ENCODE peak calls at places on chromosome 3, in nine cellular contexts. One of them, this sample, is unnamed.

GRCh38 chr3:194035406-194036138 is 100.4 kb upstream of the HES1 start:
- DNase-seq in MM.1S: no peak
- DNase-seq in anterior cingulate cortex: no peak
- DNase-seq in AG04449: no peak
- DNase-seq in fibroblast of villous mesenchyme: no peak
- DNase-seq in DMS79 treated with DMSO at 0.1 percent for 48 hours: no peak
- DNase-seq in BJ: no peak
- DNase-seq in MV-4-11: no peak
- DNase-seq in AG08395: no peak
- DNase-seq in this sample: no peak

GRCh38 chr3:114444216-114444615 is 150.4 kb downstream of the TIGIT start:
- DNase-seq in MM.1S: no peak
- DNase-seq in anterior cingulate cortex: no peak
- DNase-seq in AG04449: no peak
- DNase-seq in fibroblast of villous mesenchyme: no peak
- DNase-seq in DMS79 treated with DMSO at 0.1 percent for 48 hours: no peak
- DNase-seq in BJ: no peak
- DNase-seq in MV-4-11: no peak
- DNase-seq in AG08395: no peak
- DNase-seq in this sample: no peak

GRCh38 chr3:150958694-150959093 is 13.8 kb downstream of the CLRN1 start:
- DNase-seq in MM.1S: no peak
- DNase-seq in anterior cingulate cortex: no peak
- DNase-seq in AG04449: no peak
- DNase-seq in fibroblast of villous mesenchyme: no peak
- DNase-seq in DMS79 treated with DMSO at 0.1 percent for 48 hours: no peak
- DNase-seq in BJ: no peak
- DNase-seq in MV-4-11: no peak
- DNase-seq in AG08395: no peak
- DNase-seq in this sample: no peak

GRCh38 chr3:16388850-16389411 is 123.9 kb downstream of the OXNAD1 start:
- DNase-seq in MM.1S: no peak
- DNase-seq in anterior cingulate cortex: no peak
- DNase-seq in AG04449: no peak
- DNase-seq in fibroblast of villous mesenchyme: peak
- DNase-seq in DMS79 treated with DMSO at 0.1 percent for 48 hours: no peak
- DNase-seq in BJ: peak
- DNase-seq in MV-4-11: no peak
- DNase-seq in AG08395: peak
- DNase-seq in this sample: no peak

GRCh38 chr3:182259579-182259978 is 533.7 kb upstream of the ATP11B start:
- DNase-seq in MM.1S: no peak
- DNase-seq in anterior cingulate cortex: peak
- DNase-seq in AG04449: no peak
- DNase-seq in fibroblast of villous mesenchyme: no peak
- DNase-seq in DMS79 treated with DMSO at 0.1 percent for 48 hours: no peak
- DNase-seq in BJ: no peak
- DNase-seq in MV-4-11: no peak
- DNase-seq in AG08395: no peak
- DNase-seq in this sample: no peak

GRCh38 chr3:126126811-126127431 is 43.0 kb upstream of the SLC41A3 start:
- DNase-seq in MM.1S: no peak
- DNase-seq in anterior cingulate cortex: no peak
- DNase-seq in AG04449: no peak
- DNase-seq in fibroblast of villous mesenchyme: no peak
- DNase-seq in DMS79 treated with DMSO at 0.1 percent for 48 hours: no peak
- DNase-seq in BJ: no peak
- DNase-seq in MV-4-11: no peak
- DNase-seq in AG08395: no peak
- DNase-seq in this sample: no peak

GRCh38 chr3:40306336-40306735 is 3.2 kb upstream of the EIF1B start:
- DNase-seq in MM.1S: no peak
- DNase-seq in anterior cingulate cortex: no peak
- DNase-seq in AG04449: peak
- DNase-seq in fibroblast of villous mesenchyme: no peak
- DNase-seq in DMS79 treated with DMSO at 0.1 percent for 48 hours: no peak
- DNase-seq in BJ: no peak
- DNase-seq in MV-4-11: no peak
- DNase-seq in AG08395: peak
- DNase-seq in this sample: no peak

GRCh38 chr3:14524311-14524711 is 15.8 kb downstream of the GRIP2 start:
- DNase-seq in MM.1S: no peak
- DNase-seq in anterior cingulate cortex: no peak
- DNase-seq in AG04449: no peak
- DNase-seq in fibroblast of villous mesenchyme: no peak
- DNase-seq in DMS79 treated with DMSO at 0.1 percent for 48 hours: no peak
- DNase-seq in BJ: no peak
- DNase-seq in MV-4-11: no peak
- DNase-seq in AG08395: no peak
- DNase-seq in this sample: no peak

GRCh38 chr3:172561894-172562664 is 38.8 kb upstream of the TNFSF10 start:
- DNase-seq in MM.1S: no peak
- DNase-seq in anterior cingulate cortex: no peak
- DNase-seq in AG04449: no peak
- DNase-seq in fibroblast of villous mesenchyme: peak
- DNase-seq in DMS79 treated with DMSO at 0.1 percent for 48 hours: no peak
- DNase-seq in BJ: no peak
- DNase-seq in MV-4-11: peak
- DNase-seq in AG08395: no peak
- DNase-seq in this sample: no peak

GRCh38 chr3:186493507-186493906 is 50.7 kb downstream of the CRYGS start:
- DNase-seq in MM.1S: no peak
- DNase-seq in anterior cingulate cortex: no peak
- DNase-seq in AG04449: no peak
- DNase-seq in fibroblast of villous mesenchyme: no peak
- DNase-seq in DMS79 treated with DMSO at 0.1 percent for 48 hours: no peak
- DNase-seq in BJ: no peak
- DNase-seq in MV-4-11: no peak
- DNase-seq in AG08395: no peak
- DNase-seq in this sample: no peak

GRCh38 chr3:48997714-48998637 is 7.9 kb downstream of the P4HTM start:
- DNase-seq in MM.1S: no peak
- DNase-seq in anterior cingulate cortex: peak
- DNase-seq in AG04449: no peak
- DNase-seq in fibroblast of villous mesenchyme: no peak
- DNase-seq in DMS79 treated with DMSO at 0.1 percent for 48 hours: peak
- DNase-seq in BJ: no peak
- DNase-seq in MV-4-11: no peak
- DNase-seq in AG08395: no peak
- DNase-seq in this sample: no peak

GRCh38 chr3:152977356-152977755 is 142.4 kb downstream of the P2RY1 start:
- DNase-seq in MM.1S: no peak
- DNase-seq in anterior cingulate cortex: no peak
- DNase-seq in AG04449: no peak
- DNase-seq in fibroblast of villous mesenchyme: no peak
- DNase-seq in DMS79 treated with DMSO at 0.1 percent for 48 hours: no peak
- DNase-seq in BJ: no peak
- DNase-seq in MV-4-11: no peak
- DNase-seq in AG08395: no peak
- DNase-seq in this sample: no peak

GRCh38 chr3:149367021-149367840 is 10.2 kb downstream of the TM4SF1 start:
- DNase-seq in MM.1S: no peak
- DNase-seq in anterior cingulate cortex: no peak
- DNase-seq in AG04449: no peak
- DNase-seq in fibroblast of villous mesenchyme: peak
- DNase-seq in DMS79 treated with DMSO at 0.1 percent for 48 hours: no peak
- DNase-seq in BJ: no peak
- DNase-seq in MV-4-11: no peak
- DNase-seq in AG08395: peak
- DNase-seq in this sample: no peak

GRCh38 chr3:130849111-130849552 is 44.8 kb upstream of the ATP2C1 start:
- DNase-seq in MM.1S: peak
- DNase-seq in anterior cingulate cortex: no peak
- DNase-seq in AG04449: no peak
- DNase-seq in fibroblast of villous mesenchyme: no peak
- DNase-seq in DMS79 treated with DMSO at 0.1 percent for 48 hours: peak
- DNase-seq in BJ: no peak
- DNase-seq in MV-4-11: peak
- DNase-seq in AG08395: no peak
- DNase-seq in this sample: no peak

GRCh38 chr3:69541059-69541471 is 155.2 kb upstream of the FRMD4B start:
- DNase-seq in MM.1S: no peak
- DNase-seq in anterior cingulate cortex: no peak
- DNase-seq in AG04449: no peak
- DNase-seq in fibroblast of villous mesenchyme: no peak
- DNase-seq in DMS79 treated with DMSO at 0.1 percent for 48 hours: no peak
- DNase-seq in BJ: no peak
- DNase-seq in MV-4-11: no peak
- DNase-seq in AG08395: no peak
- DNase-seq in this sample: no peak

GRCh38 chr3:100125539-100125938 is 11.2 kb upstream of the FILIP1L start:
- DNase-seq in MM.1S: no peak
- DNase-seq in anterior cingulate cortex: no peak
- DNase-seq in AG04449: no peak
- DNase-seq in fibroblast of villous mesenchyme: no peak
- DNase-seq in DMS79 treated with DMSO at 0.1 percent for 48 hours: no peak
- DNase-seq in BJ: no peak
- DNase-seq in MV-4-11: no peak
- DNase-seq in AG08395: no peak
- DNase-seq in this sample: no peak

GRCh38 chr3:156271508-156271907 is 151.1 kb downstream of the KCNAB1 start:
- DNase-seq in MM.1S: no peak
- DNase-seq in anterior cingulate cortex: no peak
- DNase-seq in AG04449: no peak
- DNase-seq in fibroblast of villous mesenchyme: no peak
- DNase-seq in DMS79 treated with DMSO at 0.1 percent for 48 hours: no peak
- DNase-seq in BJ: no peak
- DNase-seq in MV-4-11: no peak
- DNase-seq in AG08395: no peak
- DNase-seq in this sample: no peak

GRCh38 chr3:125055165-125055912 is 458 bp downstream of the HEG1 start:
- DNase-seq in MM.1S: no peak
- DNase-seq in anterior cingulate cortex: no peak
- DNase-seq in AG04449: no peak
- DNase-seq in fibroblast of villous mesenchyme: no peak
- DNase-seq in DMS79 treated with DMSO at 0.1 percent for 48 hours: no peak
- DNase-seq in BJ: no peak
- DNase-seq in MV-4-11: no peak
- DNase-seq in AG08395: peak
- DNase-seq in this sample: no peak

GRCh38 chr3:138638641-138639040 is 30.1 kb downstream of the FAIM start:
- DNase-seq in MM.1S: no peak
- DNase-seq in anterior cingulate cortex: no peak
- DNase-seq in AG04449: no peak
- DNase-seq in fibroblast of villous mesenchyme: peak
- DNase-seq in DMS79 treated with DMSO at 0.1 percent for 48 hours: no peak
- DNase-seq in BJ: no peak
- DNase-seq in MV-4-11: no peak
- DNase-seq in AG08395: no peak
- DNase-seq in this sample: no peak

GRCh38 chr3:100171211-100171700 is 57.0 kb upstream of the FILIP1L start:
- DNase-seq in MM.1S: no peak
- DNase-seq in anterior cingulate cortex: no peak
- DNase-seq in AG04449: no peak
- DNase-seq in fibroblast of villous mesenchyme: no peak
- DNase-seq in DMS79 treated with DMSO at 0.1 percent for 48 hours: no peak
- DNase-seq in BJ: no peak
- DNase-seq in MV-4-11: no peak
- DNase-seq in AG08395: no peak
- DNase-seq in this sample: no peak

GRCh38 chr3:188901671-188902331 is 270.0 kb upstream of the TPRG1 start:
- DNase-seq in MM.1S: no peak
- DNase-seq in anterior cingulate cortex: no peak
- DNase-seq in AG04449: no peak
- DNase-seq in fibroblast of villous mesenchyme: no peak
- DNase-seq in DMS79 treated with DMSO at 0.1 percent for 48 hours: no peak
- DNase-seq in BJ: no peak
- DNase-seq in MV-4-11: no peak
- DNase-seq in AG08395: no peak
- DNase-seq in this sample: no peak

GRCh38 chr3:40970067-40970466 is 229.2 kb upstream of the CTNNB1 start:
- DNase-seq in MM.1S: no peak
- DNase-seq in anterior cingulate cortex: no peak
- DNase-seq in AG04449: no peak
- DNase-seq in fibroblast of villous mesenchyme: no peak
- DNase-seq in DMS79 treated with DMSO at 0.1 percent for 48 hours: no peak
- DNase-seq in BJ: no peak
- DNase-seq in MV-4-11: no peak
- DNase-seq in AG08395: no peak
- DNase-seq in this sample: no peak

GRCh38 chr3:37987751-37988179 is 2.8 kb upstream of the VILL start:
- DNase-seq in MM.1S: no peak
- DNase-seq in anterior cingulate cortex: no peak
- DNase-seq in AG04449: no peak
- DNase-seq in fibroblast of villous mesenchyme: peak
- DNase-seq in DMS79 treated with DMSO at 0.1 percent for 48 hours: no peak
- DNase-seq in BJ: no peak
- DNase-seq in MV-4-11: peak
- DNase-seq in AG08395: no peak
- DNase-seq in this sample: no peak

GRCh38 chr3:127984241-127984975 is 67.8 kb upstream of the SEC61A1 start:
- DNase-seq in MM.1S: no peak
- DNase-seq in anterior cingulate cortex: no peak
- DNase-seq in AG04449: no peak
- DNase-seq in fibroblast of villous mesenchyme: peak
- DNase-seq in DMS79 treated with DMSO at 0.1 percent for 48 hours: no peak
- DNase-seq in BJ: peak
- DNase-seq in MV-4-11: no peak
- DNase-seq in AG08395: peak
- DNase-seq in this sample: no peak

GRCh38 chr3:126348308-126348920 is 8.8 kb downstream of the KLF15 start:
- DNase-seq in MM.1S: peak
- DNase-seq in anterior cingulate cortex: no peak
- DNase-seq in AG04449: no peak
- DNase-seq in fibroblast of villous mesenchyme: no peak
- DNase-seq in DMS79 treated with DMSO at 0.1 percent for 48 hours: no peak
- DNase-seq in BJ: no peak
- DNase-seq in MV-4-11: no peak
- DNase-seq in AG08395: no peak
- DNase-seq in this sample: no peak

GRCh38 chr3:38617586-38617985 is 31.9 kb downstream of the SCN5A start:
- DNase-seq in MM.1S: no peak
- DNase-seq in anterior cingulate cortex: no peak
- DNase-seq in AG04449: no peak
- DNase-seq in fibroblast of villous mesenchyme: no peak
- DNase-seq in DMS79 treated with DMSO at 0.1 percent for 48 hours: no peak
- DNase-seq in BJ: no peak
- DNase-seq in MV-4-11: no peak
- DNase-seq in AG08395: no peak
- DNase-seq in this sample: no peak

GRCh38 chr3:9808345-9809037 is 1.6 kb upstream of the TTLL3 start:
- DNase-seq in MM.1S: peak
- DNase-seq in anterior cingulate cortex: no peak
- DNase-seq in AG04449: no peak
- DNase-seq in fibroblast of villous mesenchyme: no peak
- DNase-seq in DMS79 treated with DMSO at 0.1 percent for 48 hours: no peak
- DNase-seq in BJ: no peak
- DNase-seq in MV-4-11: peak
- DNase-seq in AG08395: peak
- DNase-seq in this sample: peak

GRCh38 chr3:71341721-71342120 is 241.8 kb downstream of the FOXP1 start:
- DNase-seq in MM.1S: no peak
- DNase-seq in anterior cingulate cortex: no peak
- DNase-seq in AG04449: peak
- DNase-seq in fibroblast of villous mesenchyme: peak
- DNase-seq in DMS79 treated with DMSO at 0.1 percent for 48 hours: no peak
- DNase-seq in BJ: peak
- DNase-seq in MV-4-11: no peak
- DNase-seq in AG08395: peak
- DNase-seq in this sample: no peak

GRCh38 chr3:15610083-15610482 is 8.5 kb downstream of the BTD start:
- DNase-seq in MM.1S: no peak
- DNase-seq in anterior cingulate cortex: no peak
- DNase-seq in AG04449: peak
- DNase-seq in fibroblast of villous mesenchyme: peak
- DNase-seq in DMS79 treated with DMSO at 0.1 percent for 48 hours: no peak
- DNase-seq in BJ: no peak
- DNase-seq in MV-4-11: peak
- DNase-seq in AG08395: peak
- DNase-seq in this sample: no peak

GRCh38 chr3:128933213-128933921 is 53.9 kb downstream of the ACAD9 start:
- DNase-seq in MM.1S: no peak
- DNase-seq in anterior cingulate cortex: no peak
- DNase-seq in AG04449: no peak
- DNase-seq in fibroblast of villous mesenchyme: no peak
- DNase-seq in DMS79 treated with DMSO at 0.1 percent for 48 hours: no peak
- DNase-seq in BJ: no peak
- DNase-seq in MV-4-11: no peak
- DNase-seq in AG08395: no peak
- DNase-seq in this sample: no peak

GRCh38 chr3:23073721-23074300 is 129.3 kb upstream of the UBE2E2 start:
- DNase-seq in MM.1S: no peak
- DNase-seq in anterior cingulate cortex: no peak
- DNase-seq in AG04449: no peak
- DNase-seq in fibroblast of villous mesenchyme: no peak
- DNase-seq in DMS79 treated with DMSO at 0.1 percent for 48 hours: no peak
- DNase-seq in BJ: no peak
- DNase-seq in MV-4-11: no peak
- DNase-seq in AG08395: no peak
- DNase-seq in this sample: no peak

This sample was measured in NCI-H446.